ENCODE peak calls at places on chromosomes 13 and 19, in four cellular contexts. N, D, Y and S are unnamed samples.

GRCh38 chr13:41496420-41497234 is 39.3 kb downstream of the RGCC start:
- DNase-seq in N (no peak), D (no peak), Y (no peak), S (peak; percentile 48)

GRCh38 chr13:40130871-40131636 is 475.6 kb downstream of the COG6 start:
- DNase-seq in N (no peak), D (no peak), Y (no peak), S (no peak)

GRCh38 chr19:10544753-10545251 is 1.1 kb downstream of the ATG4D start:
- DNase-seq in N (no peak), D (no peak), Y (no peak), S (no peak)

GRCh38 chr13:75789451-75790197 is 153.5 kb downstream of the LMO7 start:
- DNase-seq in N (no peak), D (no peak), Y (peak; percentile 45), S (no peak)

GRCh38 chr19:30340724-30341595 is 31.2 kb upstream of the ZNF536 start:
- DNase-seq in N (no peak), D (no peak), Y (no peak), S (peak; percentile 21)

GRCh38 chr13:33134213-33134612 is 118.0 kb downstream of the KL start:
- DNase-seq in N (no peak), D (no peak), Y (no peak), S (no peak)

GRCh38 chr13:72181661-72182060 is 314.7 kb upstream of the DACH1 start:
- DNase-seq in N (no peak), D (no peak), Y (no peak), S (no peak)

GRCh38 chr13:45280751-45281634 is 60.0 kb downstream of the TPT1 start:
- DNase-seq in N (peak; percentile 57), D (peak; percentile 64), Y (peak; percentile 70), S (peak; percentile 31)

GRCh38 chr13:94431987-94432386 is 47.5 kb downstream of the DCT start:
- DNase-seq in N (no peak), D (no peak), Y (no peak), S (no peak)

GRCh38 chr13:82136880-82137279 is 1745.4 kb downstream of the SLITRK1 start:
- DNase-seq in N (no peak), D (no peak), Y (no peak), S (no peak)

GRCh38 chr19:35318679-35319448 is 10.1 kb upstream of the CD22 start:
- DNase-seq in N (peak; percentile 88), D (no peak), Y (peak; percentile 63), S (peak; percentile 78)

GRCh38 chr13:32468502-32469147 is 40.7 kb upstream of the N4BP2L1 start:
- DNase-seq in N (no peak), D (no peak), Y (no peak), S (no peak)

GRCh38 chr13:114041493-114041892 is 67.6 kb upstream of the C13orf46 start:
- DNase-seq in N (no peak), D (no peak), Y (no peak), S (no peak)

GRCh38 chr13:33101835-33102234 is 85.6 kb downstream of the KL start:
- DNase-seq in N (no peak), D (no peak), Y (no peak), S (no peak)

GRCh38 chr13:86870388-86870966 is 800.7 kb upstream of the SLITRK5 start:
- DNase-seq in N (no peak), D (no peak), Y (no peak), S (no peak)

GRCh38 chr19:27966390-27966816 is 1246.5 kb downstream of the UQCRFS1 start:
- DNase-seq in N (no peak), D (no peak), Y (no peak), S (no peak)

GRCh38 chr13:112960671-112961070 is 8.3 kb upstream of the MCF2L start:
- DNase-seq in N (no peak), D (no peak), Y (peak; percentile 13), S (no peak)

GRCh38 chr13:63381078-63381859 is 1965.6 kb upstream of the PCDH20 start:
- DNase-seq in N (no peak), D (no peak), Y (no peak), S (no peak)

GRCh38 chr19:43660301-43660700 is 9.7 kb downstream of the PLAUR start:
- DNase-seq in N (no peak), D (no peak), Y (no peak), S (no peak)

GRCh38 chr19:37896142-37896541 is 10.3 kb downstream of the WDR87 start:
- DNase-seq in N (no peak), D (no peak), Y (no peak), S (no peak)

GRCh38 chr19:46180701-46181385 is 32.8 kb downstream of the IGFL2 start:
- DNase-seq in N (no peak), D (no peak), Y (no peak), S (no peak)

GRCh38 chr19:18469245-18470107 is 31.5 kb upstream of the ISYNA1 start:
- DNase-seq in N (peak; percentile 55), D (peak; percentile 38), Y (peak; percentile 79), S (no peak)

GRCh38 chr19:40006273-40006691 is 9.4 kb downstream of the ZNF546 start:
- DNase-seq in N (no peak), D (no peak), Y (no peak), S (peak; percentile 64)

GRCh38 chr19:50427997-50428425 is 4.7 kb upstream of the MYBPC2 start:
- DNase-seq in N (peak; percentile 96), D (peak; percentile 21), Y (peak; percentile 95), S (peak; percentile 18)

GRCh38 chr13:70253834-70254233 is 145.6 kb upstream of the KLHL1 start:
- DNase-seq in N (no peak), D (no peak), Y (no peak), S (no peak)

GRCh38 chr13:96810104-96810503 is 184.2 kb downstream of the OXGR1 start:
- DNase-seq in N (no peak), D (no peak), Y (no peak), S (no peak)

GRCh38 chr19:38385804-38386257 is 2.0 kb downstream of the GGN start:
- DNase-seq in N (no peak), D (no peak), Y (no peak), S (no peak)

GRCh38 chr13:30898721-30899188 is 7.3 kb upstream of the MEDAG start:
- DNase-seq in N (no peak), D (peak; percentile 4), Y (no peak), S (peak; percentile 92)

GRCh38 chr19:46299004-46299509 is 2.2 kb downstream of the HIF3A start:
- DNase-seq in N (peak; percentile 92), D (no peak), Y (peak; percentile 100), S (peak; percentile 8)

GRCh38 chr19:49338023-49338677 is 2.9 kb downstream of the CD37 start:
- DNase-seq in N (no peak), D (no peak), Y (no peak), S (no peak)

GRCh38 chr13:79997244-79997643 is 343.7 kb downstream of the SPRY2 start:
- DNase-seq in N (no peak), D (no peak), Y (no peak), S (no peak)

GRCh38 chr19:55189424-55189823 is 9.3 kb upstream of the SYT5 start:
- DNase-seq in N (no peak), D (no peak), Y (no peak), S (peak; percentile 68)

GRCh38 chr19:55344444-55344843 is 4.8 kb downstream of the KMT5C start:
- DNase-seq in N (no peak), D (no peak), Y (no peak), S (no peak)

GRCh38 chr13:79490326-79490725 is 9.4 kb downstream of the NDFIP2 start:
- DNase-seq in N (no peak), D (no peak), Y (no peak), S (no peak)

GRCh38 chr13:97982286-97982685 is 28.8 kb downstream of the IPO5 start:
- DNase-seq in N (no peak), D (no peak), Y (no peak), S (no peak)

GRCh38 chr19:40611900-40612698 is 10.9 kb downstream of the LTBP4 start:
- DNase-seq in N (no peak), D (no peak), Y (no peak), S (no peak)

GRCh38 chr19:32671883-32672282 is 3.1 kb downstream of the ANKRD27 start:
- DNase-seq in N (no peak), D (no peak), Y (no peak), S (no peak)

GRCh38 chr13:98842074-98842473 is 89.6 kb upstream of the SLC15A1 start:
- DNase-seq in N (no peak), D (no peak), Y (no peak), S (no peak)

GRCh38 chr19:38894968-38895367 is 4.5 kb downstream of the SIRT2 start:
- DNase-seq in N (no peak), D (no peak), Y (no peak), S (no peak)